ENCODE peak calls at places on chromosomes 5 and 9, in six cellular contexts. E, C, N, H, X and P are unnamed samples.

GRCh38 chr9:16828335-16829281 is 41.9 kb downstream of the BNC2 start:
- DNase-seq in E (peak; percentile 65), C (no peak), N (peak; percentile 39), H (no peak), X (no peak), P (peak; percentile 54)

GRCh38 chr9:15642369-15642962 is 89.6 kb downstream of the CCDC171 start:
- DNase-seq in E (peak; percentile 62), C (peak; percentile 47), N (no peak), H (no peak), X (peak; percentile 4), P (peak; percentile 39)

GRCh38 chr9:36864491-36865410 is 169.3 kb downstream of the PAX5 start:
- DNase-seq in E (peak; percentile 69), C (no peak), N (no peak), H (no peak), X (no peak), P (peak; percentile 68)

GRCh38 chr5:179373101-179373934 is 28.1 kb upstream of the ADAMTS2 start:
- DNase-seq in E (peak; percentile 64), C (no peak), N (no peak), H (no peak), X (no peak), P (peak; percentile 77)

GRCh38 chr9:125296843-125297372 is 35.3 kb downstream of the GAPVD1 start:
- DNase-seq in E (no peak), C (peak; percentile 83), N (no peak), H (no peak), X (no peak), P (no peak)

GRCh38 chr5:39475055-39475454 is 50.3 kb upstream of the DAB2 start:
- DNase-seq in E (no peak), C (no peak), N (no peak), H (no peak), X (no peak), P (no peak)

GRCh38 chr5:28014779-28015178 is 976.4 kb upstream of the CDH9 start:
- DNase-seq in E (peak; percentile 68), C (peak; percentile 47), N (no peak), H (no peak), X (no peak), P (no peak)

GRCh38 chr5:132265336-132266030 is 8.0 kb downstream of the PDLIM4 start:
- DNase-seq in E (no peak), C (peak; percentile 73), N (peak; percentile 94), H (no peak), X (no peak), P (no peak)

GRCh38 chr9:22742401-22742800 is 295.8 kb downstream of the DMRTA1 start:
- DNase-seq in E (no peak), C (no peak), N (no peak), H (no peak), X (no peak), P (no peak)

GRCh38 chr5:148512498-148512897 is 128.7 kb downstream of the FBXO38 start:
- DNase-seq in E (no peak), C (no peak), N (no peak), H (no peak), X (no peak), P (no peak)

GRCh38 chr9:35728041-35728971 is 3.7 kb downstream of the TLN1 start:
- DNase-seq in E (peak; percentile 92), C (peak; percentile 60), N (peak; percentile 94), H (no peak), X (peak; percentile 43), P (peak; percentile 68)

GRCh38 chr9:87587356-87587745 is 89.7 kb downstream of the DAPK1 start:
- DNase-seq in E (no peak), C (no peak), N (no peak), H (no peak), X (no peak), P (no peak)

GRCh38 chr5:80192507-80193241 is 63.2 kb downstream of the SERINC5 start:
- DNase-seq in E (no peak), C (peak; percentile 5), N (no peak), H (no peak), X (peak; percentile 67), P (no peak)

GRCh38 chr5:115831163-115831768 is 10.1 kb downstream of the ATG12 start:
- DNase-seq in E (peak; percentile 71), C (peak; percentile 50), N (no peak), H (no peak), X (peak; percentile 33), P (peak; percentile 53)

GRCh38 chr5:153831976-153832375 is 206.7 kb downstream of the FAM114A2 start:
- DNase-seq in E (peak; percentile 66), C (peak; percentile 62), N (no peak), H (no peak), X (no peak), P (peak; percentile 54)

GRCh38 chr9:6924149-6924548 is 166.4 kb downstream of the KDM4C start:
- DNase-seq in E (no peak), C (no peak), N (no peak), H (no peak), X (no peak), P (no peak)

GRCh38 chr5:116415182-116415581 is 159.4 kb downstream of the SEMA6A start:
- DNase-seq in E (no peak), C (no peak), N (no peak), H (no peak), X (no peak), P (no peak)